ENCODE peak calls at places on chromosomes 1 and 21, in six cellular contexts. One of them, this sample, is unnamed.

GRCh38 chr1:245831518-245831917 is 675.6 kb downstream of the SMYD3 start:
- DNase-seq in breast epithelium: no peak
- DNase-seq in uterus: no peak
- DNase-seq in body of pancreas: no peak
- DNase-seq in Peyer's patch: no peak
- DNase-seq in heart right ventricle: no peak
- DNase-seq in this sample: no peak

GRCh38 chr1:46983825-46984586 is 39.5 kb upstream of the CYP4X1 start:
- DNase-seq in breast epithelium: no peak
- DNase-seq in uterus: no peak
- DNase-seq in body of pancreas: no peak
- DNase-seq in Peyer's patch: no peak
- DNase-seq in heart right ventricle: no peak
- DNase-seq in this sample: no peak

GRCh38 chr1:52928083-52928404 is 968 bp downstream of the SCP2 start:
- DNase-seq in breast epithelium: no peak
- DNase-seq in uterus: no peak
- DNase-seq in body of pancreas: peak
- DNase-seq in Peyer's patch: no peak
- DNase-seq in heart right ventricle: no peak
- DNase-seq in this sample: no peak

GRCh38 chr1:225644666-225645065 is 8.3 kb downstream of the ENAH start:
- DNase-seq in breast epithelium: no peak
- DNase-seq in uterus: no peak
- DNase-seq in body of pancreas: no peak
- DNase-seq in Peyer's patch: no peak
- DNase-seq in heart right ventricle: no peak
- DNase-seq in this sample: no peak

GRCh38 chr1:223393275-223394214 is at the start of gene CCDC185:
- DNase-seq in breast epithelium: no peak
- DNase-seq in uterus: no peak
- DNase-seq in body of pancreas: peak
- DNase-seq in Peyer's patch: no peak
- DNase-seq in heart right ventricle: no peak
- DNase-seq in this sample: no peak

GRCh38 chr1:99334991-99335390 is 70.7 kb downstream of the PLPPR4 start:
- DNase-seq in breast epithelium: no peak
- DNase-seq in uterus: no peak
- DNase-seq in body of pancreas: no peak
- DNase-seq in Peyer's patch: no peak
- DNase-seq in heart right ventricle: no peak
- DNase-seq in this sample: no peak

GRCh38 chr21:31366825-31367224 is 22.8 kb upstream of the TIAM1 start:
- DNase-seq in breast epithelium: peak
- DNase-seq in uterus: no peak
- DNase-seq in body of pancreas: no peak
- DNase-seq in Peyer's patch: no peak
- DNase-seq in heart right ventricle: no peak
- DNase-seq in this sample: no peak

GRCh38 chr1:40976952-40977690 is 2.4 kb upstream of the CTPS1 start:
- DNase-seq in breast epithelium: no peak
- DNase-seq in uterus: no peak
- DNase-seq in body of pancreas: no peak
- DNase-seq in Peyer's patch: no peak
- DNase-seq in heart right ventricle: no peak
- DNase-seq in this sample: no peak

DNA sequence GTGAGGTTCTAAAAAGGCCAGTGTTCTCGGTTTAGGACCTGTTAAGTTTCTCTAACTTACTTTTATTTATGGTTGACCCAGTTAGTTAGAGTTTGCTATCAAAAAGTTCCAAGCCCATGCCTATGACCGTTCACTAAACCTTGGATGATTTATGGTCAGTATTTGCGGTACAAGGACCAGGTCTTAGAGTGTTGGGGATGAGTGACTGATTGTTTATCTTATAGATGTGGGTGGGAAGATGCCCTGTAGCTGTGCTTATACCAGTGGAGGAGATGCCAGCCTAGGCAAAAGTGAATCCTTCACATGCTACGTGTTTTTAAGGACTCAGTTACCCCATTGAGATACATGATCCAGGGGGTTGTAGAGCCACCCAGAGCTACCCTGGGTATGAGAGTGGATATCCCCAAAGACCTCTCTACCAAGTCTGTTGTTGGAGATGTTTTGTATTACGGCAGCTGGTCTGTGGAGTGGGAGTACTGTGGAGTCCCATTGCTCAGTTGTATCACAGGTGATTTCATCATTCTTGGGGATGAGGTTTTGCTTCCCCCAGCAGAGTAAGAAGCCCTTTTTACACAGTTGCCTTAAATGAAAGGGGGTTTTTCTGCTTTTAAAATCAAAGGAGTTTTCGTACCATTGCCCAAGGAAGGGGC is 2.1 kb downstream of the SLC22A15 start:
- DNase-seq in breast epithelium: no peak
- DNase-seq in uterus: no peak
- DNase-seq in body of pancreas: no peak
- DNase-seq in Peyer's patch: no peak
- DNase-seq in heart right ventricle: no peak
- DNase-seq in this sample: no peak
- H3K27ac ChIP-seq in breast epithelium: no peak
- H3K27ac ChIP-seq in uterus: no peak
- H3K27ac ChIP-seq in body of pancreas: no peak
- H3K27ac ChIP-seq in Peyer's patch: no peak
- H3K27ac ChIP-seq in heart right ventricle: no peak
- H3K27ac ChIP-seq in this sample: peak

GRCh38 chr1:207810173-207810572 is 58.3 kb downstream of the CD46 start:
- DNase-seq in breast epithelium: no peak
- DNase-seq in uterus: no peak
- DNase-seq in body of pancreas: no peak
- DNase-seq in Peyer's patch: no peak
- DNase-seq in heart right ventricle: no peak
- DNase-seq in this sample: no peak
- H3K27ac ChIP-seq in breast epithelium: peak
- H3K27ac ChIP-seq in uterus: no peak
- H3K27ac ChIP-seq in body of pancreas: no peak
- H3K27ac ChIP-seq in Peyer's patch: no peak
- H3K27ac ChIP-seq in heart right ventricle: no peak
- H3K27ac ChIP-seq in this sample: peak

DNA sequence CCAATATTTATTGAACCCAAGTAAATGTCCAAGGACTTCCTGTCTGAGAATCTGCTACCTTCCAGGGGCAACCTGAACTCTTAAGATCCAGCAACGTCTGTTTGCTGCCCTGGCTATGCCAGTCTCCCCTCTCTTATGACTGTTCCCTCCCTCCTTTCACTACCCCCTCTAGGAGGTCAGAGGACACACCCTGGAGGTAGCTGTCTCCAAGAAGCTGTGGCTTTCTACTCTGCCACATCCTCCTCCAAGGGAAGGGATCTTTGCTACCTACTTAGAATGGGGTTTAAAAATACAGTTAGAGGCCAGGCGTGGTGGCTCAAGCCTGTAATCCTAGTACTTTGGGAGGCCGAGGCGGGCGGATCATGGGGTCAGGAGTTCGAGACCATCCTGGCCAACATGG is 3.6 kb upstream of the SMPDL3B start:
- DNase-seq in breast epithelium: no peak
- DNase-seq in uterus: no peak
- DNase-seq in body of pancreas: no peak
- DNase-seq in Peyer's patch: peak
- DNase-seq in heart right ventricle: no peak
- DNase-seq in this sample: no peak
- H3K27ac ChIP-seq in breast epithelium: no peak
- H3K27ac ChIP-seq in uterus: no peak
- H3K27ac ChIP-seq in body of pancreas: no peak
- H3K27ac ChIP-seq in Peyer's patch: no peak
- H3K27ac ChIP-seq in heart right ventricle: no peak
- H3K27ac ChIP-seq in this sample: no peak

GRCh38 chr1:117076648-117077047 is 16.5 kb downstream of the TTF2 start:
- DNase-seq in breast epithelium: no peak
- DNase-seq in uterus: no peak
- DNase-seq in body of pancreas: no peak
- DNase-seq in Peyer's patch: no peak
- DNase-seq in heart right ventricle: no peak
- DNase-seq in this sample: no peak
- H3K27ac ChIP-seq in breast epithelium: no peak
- H3K27ac ChIP-seq in uterus: no peak
- H3K27ac ChIP-seq in body of pancreas: no peak
- H3K27ac ChIP-seq in Peyer's patch: no peak
- H3K27ac ChIP-seq in heart right ventricle: no peak
- H3K27ac ChIP-seq in this sample: no peak

GRCh38 chr1:39781349-39781715 is 7.3 kb downstream of the BMP8B start:
- DNase-seq in breast epithelium: no peak
- DNase-seq in uterus: no peak
- DNase-seq in body of pancreas: no peak
- DNase-seq in Peyer's patch: no peak
- DNase-seq in heart right ventricle: no peak
- DNase-seq in this sample: no peak
- H3K27ac ChIP-seq in breast epithelium: no peak
- H3K27ac ChIP-seq in uterus: no peak
- H3K27ac ChIP-seq in body of pancreas: no peak
- H3K27ac ChIP-seq in Peyer's patch: no peak
- H3K27ac ChIP-seq in heart right ventricle: no peak
- H3K27ac ChIP-seq in this sample: no peak

DNA sequence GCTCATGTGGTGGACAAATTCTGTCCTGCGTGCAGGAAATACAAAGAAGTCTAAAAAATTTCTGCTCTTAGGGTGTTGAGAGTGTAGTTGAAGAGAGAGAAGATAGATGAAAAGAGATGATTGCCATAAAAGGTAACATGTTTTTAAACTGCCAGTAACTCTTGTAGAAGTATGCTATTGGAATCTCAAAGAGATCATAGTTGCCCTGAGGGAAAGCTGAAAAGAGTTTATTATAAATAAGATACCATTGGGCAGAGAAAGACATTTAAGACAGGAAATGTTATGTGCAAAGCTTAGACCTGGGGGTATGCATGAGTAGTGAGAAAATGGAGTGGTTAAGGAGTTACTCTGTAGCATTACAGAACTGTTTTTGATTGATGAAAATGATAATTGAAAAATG is 17.6 kb downstream of the GABPA start:
- DNase-seq in breast epithelium: no peak
- DNase-seq in uterus: no peak
- DNase-seq in body of pancreas: no peak
- DNase-seq in Peyer's patch: no peak
- DNase-seq in heart right ventricle: no peak
- DNase-seq in this sample: no peak
- H3K27ac ChIP-seq in breast epithelium: no peak
- H3K27ac ChIP-seq in uterus: no peak
- H3K27ac ChIP-seq in body of pancreas: no peak
- H3K27ac ChIP-seq in Peyer's patch: no peak
- H3K27ac ChIP-seq in heart right ventricle: no peak
- H3K27ac ChIP-seq in this sample: no peak

DNA sequence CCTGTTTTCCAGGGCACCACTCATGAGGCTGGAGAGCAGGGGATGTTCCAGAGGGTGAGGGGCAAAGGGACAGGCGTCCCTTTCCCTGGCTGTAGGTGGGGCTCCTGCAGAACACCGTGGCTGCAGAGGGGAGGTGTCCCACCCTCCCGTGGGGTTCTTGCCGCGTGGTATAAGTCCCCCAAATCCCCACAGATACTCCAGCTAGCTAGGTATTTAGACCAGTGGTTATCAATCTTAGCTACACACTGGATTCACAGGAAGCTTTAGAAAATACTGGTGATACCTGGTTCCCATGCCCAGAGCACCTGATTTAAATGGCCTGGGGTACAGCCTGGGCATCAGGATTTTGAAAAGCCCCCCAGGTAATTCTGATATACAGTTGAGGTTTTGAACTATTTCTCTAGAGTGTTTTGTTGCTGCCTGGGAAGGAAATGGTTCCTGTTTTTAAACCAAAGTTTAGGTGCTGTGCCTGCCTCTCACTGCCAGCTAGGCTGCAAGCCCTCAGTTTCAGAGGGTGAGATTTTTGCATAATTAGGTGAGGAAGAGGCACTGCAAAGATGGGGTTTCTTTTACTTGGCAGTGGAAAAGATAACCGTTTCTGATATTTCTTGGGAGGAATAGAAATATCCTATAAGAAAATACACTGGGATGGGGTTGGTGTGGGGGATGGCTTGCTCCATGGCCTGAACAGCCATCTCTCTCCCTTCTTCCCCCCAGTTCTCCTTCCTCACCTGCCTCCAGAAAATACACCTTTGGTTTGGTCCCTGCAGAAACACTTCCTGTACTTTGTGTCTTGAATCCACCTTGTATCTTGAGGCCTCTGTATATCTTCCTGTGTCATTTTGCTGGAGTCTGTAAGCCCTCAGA is 51.7 kb downstream of the RASSF5 start:
- DNase-seq in breast epithelium: no peak
- DNase-seq in uterus: no peak
- DNase-seq in body of pancreas: no peak
- DNase-seq in Peyer's patch: no peak
- DNase-seq in heart right ventricle: no peak
- DNase-seq in this sample: no peak
- H3K27ac ChIP-seq in breast epithelium: peak
- H3K27ac ChIP-seq in uterus: no peak
- H3K27ac ChIP-seq in body of pancreas: peak
- H3K27ac ChIP-seq in Peyer's patch: peak
- H3K27ac ChIP-seq in heart right ventricle: no peak
- H3K27ac ChIP-seq in this sample: peak

This sample was measured in caudate nucleus.